ENCODE peak calls at places on chromosomes 2 and 18, in five cellular contexts. C is activated B cell treated with CpG ODN at 0.5 μM for 24 hours, K is KG1, I is H7, B is AG10803. G is an unnamed sample.

GRCh38 chr2:69998761-69999160 is 37.3 kb upstream of the ASPRV1 start:
- DNase-seq in C (no peak), K (no peak), I (no peak), B (no peak), G (no peak)

GRCh38 chr2:128594953-128595677 is 276.4 kb upstream of the HS6ST1 start:
- DNase-seq in C (no peak), K (no peak), I (peak; percentile 28), B (no peak), G (no peak)

GRCh38 chr18:33576999-33577687 is 876 bp upstream of the ASXL3 start:
- DNase-seq in C (no peak), K (no peak), I (no peak), B (no peak), G (no peak)

GRCh38 chr2:16244966-16245320 is 304.6 kb downstream of the MYCN start:
- DNase-seq in C (no peak), K (no peak), I (no peak), B (no peak), G (no peak)

GRCh38 chr2:197079832-197080555 is 153.5 kb upstream of the PGAP1 start:
- DNase-seq in C (no peak), K (no peak), I (no peak), B (peak; percentile 39), G (no peak)

GRCh38 chr2:26238301-26238958 is 6.0 kb downstream of the HADHA start:
- DNase-seq in C (no peak), K (no peak), I (no peak), B (peak; percentile 26), G (no peak)

GRCh38 chr2:49332415-49332814 is 178.1 kb upstream of the FSHR start:
- DNase-seq in C (no peak), K (no peak), I (no peak), B (no peak), G (no peak)

GRCh38 chr2:157764386-157764785 is 111.7 kb downstream of the ACVR1 start:
- DNase-seq in C (no peak), K (no peak), I (no peak), B (no peak), G (no peak)

GRCh38 chr2:54024576-54024975 is 53.8 kb upstream of the PSME4 start:
- DNase-seq in C (no peak), K (no peak), I (no peak), B (no peak), G (no peak)